ENCODE peak calls at places on chromosomes 11 and 22, in ten cellular contexts. B is KG1; M is effector memory CD4-positive, alpha-beta T cell; Q is cardiac muscle cell; Y is lower leg skin; N is left kidney; H is kidney epithelial cell; V is globus pallidus; I is NCI-H1417 treated with DMSO at 0.1 percent for 48 hours; T is stimulated activated CD4-positive, alpha-beta T cell treated with anti-CD3 and anti-CD28 coated beads, TNF-alpha, amount 100 ng/mL, for 1 hour. W is an unnamed sample.

GRCh38 chr11:85806876-85807275 is 4.1 kb downstream of the SYTL2 start:
- DNase-seq in I (no peak), T (no peak), M (no peak), Q (no peak), N (no peak), B (no peak), Y (no peak), H (no peak), V (no peak), W (no peak)

GRCh38 chr11:59078435-59078834 is 7.7 kb upstream of the GLYATL1B start:
- DNase-seq in H (no peak), Y (no peak), V (no peak), Q (no peak), N (no peak), I (no peak), M (no peak), B (no peak), T (no peak), W (no peak)

GRCh38 chr11:70142171-70142875 is 60.8 kb upstream of the FADD start:
- DNase-seq in B (no peak), Y (no peak), I (no peak), N (no peak), T (no peak), V (no peak), M (no peak), H (no peak), Q (no peak), W (no peak)

GRCh38 chr22:46706060-46706459 is 32.0 kb downstream of the CERK start:
- DNase-seq in B (no peak), N (no peak), V (no peak), T (no peak), I (no peak), H (no peak), M (no peak), Y (no peak), Q (no peak), W (no peak)

GRCh38 chr22:49719046-49719445 is 108.6 kb downstream of the BRD1 start:
- DNase-seq in H (no peak), B (no peak), I (no peak), Q (no peak), T (no peak), M (no peak), Y (no peak), N (no peak), V (no peak), W (no peak)

GRCh38 chr22:33923660-33924246 is 3.5 kb upstream of the LARGE1 start:
- DNase-seq in Q (peak; percentile 82), H (no peak), V (peak; percentile 77), B (no peak), M (no peak), T (no peak), Y (peak; percentile 67), I (peak; percentile 39), N (peak; percentile 92), W (peak; percentile 66)

GRCh38 chr11:126473269-126473668 is 117.8 kb downstream of the ST3GAL4 start:
- DNase-seq in N (no peak), I (no peak), V (no peak), M (no peak), B (no peak), T (no peak), Y (no peak), Q (no peak), H (no peak), W (no peak)

GRCh38 chr11:112877561-112877960 is 83.7 kb upstream of the NCAM1 start:
- DNase-seq in Q (no peak), Y (no peak), N (peak; percentile 70), H (no peak), I (no peak), B (no peak), V (no peak), T (no peak), M (no peak), W (no peak)

GRCh38 chr22:23152238-23153114 is 7.2 kb downstream of the RAB36 start:
- DNase-seq in B (no peak), Q (no peak), V (no peak), Y (no peak), H (no peak), M (no peak), I (no peak), N (no peak), T (no peak), W (no peak)

GRCh38 chr22:40238425-40239344 is 61.0 kb downstream of the TNRC6B start:
- DNase-seq in H (peak; percentile 21), I (no peak), V (no peak), N (peak; percentile 22), T (no peak), B (no peak), M (no peak), Y (no peak), Q (peak; percentile 84), W (no peak)

GRCh38 chr11:9756461-9756860 is 92.6 kb downstream of the SWAP70 start:
- DNase-seq in V (no peak), Y (no peak), B (no peak), N (no peak), T (no peak), H (no peak), Q (no peak), I (no peak), M (no peak), W (no peak)

GRCh38 chr22:29309332-29310064 is 3.0 kb downstream of the GAS2L1 start:
- DNase-seq in Y (no peak), V (no peak), H (no peak), B (no peak), T (no peak), M (no peak), Q (no peak), N (no peak), I (no peak), W (no peak)

GRCh38 chr11:103125462-103125861 is 16.2 kb downstream of the DYNC2H1 start:
- DNase-seq in T (no peak), V (no peak), Q (no peak), N (no peak), H (no peak), M (no peak), Y (no peak), B (no peak), I (no peak), W (no peak)

GRCh38 chr11:65717906-65718305 is 2.7 kb downstream of the RNASEH2C start:
- DNase-seq in H (no peak), B (no peak), V (no peak), Q (no peak), T (no peak), Y (no peak), I (no peak), M (no peak), N (no peak), W (no peak)

GRCh38 chr22:16955678-16956210 is 52.3 kb downstream of the GAB4 start:
- DNase-seq in M (no peak), V (peak; percentile 40), H (no peak), I (no peak), Y (no peak), B (peak; percentile 11), T (no peak), N (peak; percentile 32), Q (no peak), W (peak; percentile 6)

GRCh38 chr11:31060880-31061279 is 308.7 kb downstream of the DCDC1 start:
- DNase-seq in V (no peak), T (no peak), Q (peak; percentile 9), M (no peak), B (no peak), H (no peak), I (no peak), N (no peak), Y (no peak), W (no peak)

GRCh38 chr22:44182591-44183588 is 2.2 kb downstream of the PARVG start:
- DNase-seq in M (no peak), N (no peak), I (no peak), B (peak; percentile 13), T (no peak), V (peak; percentile 35), Y (peak; percentile 48), H (no peak), Q (no peak), W (no peak)

W was measured in HEK293T.